ENCODE peak calls at places on chromosomes 13 and 19, in six cellular contexts. I is H1, Y is HL-60, V is SK-N-SH, T is HepG2, N is K562. U is an unnamed sample.
A peak's percentile ranks its signal among the peaks of the same experiment; 100 is the strongest.

GRCh38 chr13:79481685-79482052 is 714 bp downstream of the NDFIP2 start:
- DNase-seq in I (no peak), Y (peak; percentile 18), V (peak; percentile 9), T (no peak), N (peak; percentile 13), U (no peak)

GRCh38 chr13:101930331-101930730 is 471.5 kb downstream of the FGF14 start:
- DNase-seq in I (no peak), Y (no peak), V (no peak), T (no peak), N (no peak), U (no peak)

GRCh38 chr19:46983097-46983496 is 36.5 kb upstream of the NPAS1 start:
- DNase-seq in I (no peak), Y (no peak), V (no peak), T (no peak), N (no peak), U (no peak)

GRCh38 chr13:97982286-97982685 is 28.8 kb downstream of the IPO5 start:
- DNase-seq in I (no peak), Y (no peak), V (no peak), T (no peak), N (no peak), U (no peak)

GRCh38 chr13:59865398-59865797 is 298.3 kb downstream of the DIAPH3 start:
- DNase-seq in I (no peak), Y (no peak), V (no peak), T (no peak), N (no peak), U (no peak)

GRCh38 chr19:609001-609340 is 19.3 kb downstream of the HCN2 start:
- DNase-seq in I (no peak), Y (peak; percentile 75), V (peak; percentile 89), T (no peak), N (no peak), U (no peak)

GRCh38 chr13:52345631-52346251 is 60.2 kb downstream of the THSD1 start:
- DNase-seq in I (no peak), Y (no peak), V (no peak), T (no peak), N (no peak), U (no peak)

GRCh38 chr13:95536629-95537241 is 15.8 kb upstream of the CLDN10 start:
- DNase-seq in I (no peak), Y (no peak), V (no peak), T (no peak), N (no peak), U (no peak)

GRCh38 chr19:14112809-14113385 is 4.7 kb downstream of the PRKACA start:
- DNase-seq in I (no peak), Y (no peak), V (no peak), T (peak; percentile 29), N (no peak), U (no peak)

GRCh38 chr19:55579766-55580621 is 654 bp downstream of the ZNF579 start:
- DNase-seq in I (no peak), Y (no peak), V (peak; percentile 77), T (peak; percentile 16), N (peak; percentile 53), U (no peak)

GRCh38 chr19:24140591-24140990 is 53.6 kb downstream of the ZNF254 start:
- DNase-seq in I (no peak), Y (no peak), V (no peak), T (no peak), N (no peak), U (no peak)

GRCh38 chr13:44051923-44052322 is 172.2 kb downstream of the LACC1 start:
- DNase-seq in I (no peak), Y (no peak), V (no peak), T (no peak), N (no peak), U (no peak)

GRCh38 chr13:50474094-50474654 is 369.3 kb downstream of the DLEU7 start:
- DNase-seq in I (no peak), Y (no peak), V (no peak), T (no peak), N (no peak), U (no peak)

GRCh38 chr13:30676672-30677071 is 58.7 kb upstream of the ALOX5AP start:
- DNase-seq in I (no peak), Y (no peak), V (no peak), T (peak; percentile 26), N (no peak), U (no peak)

GRCh38 chr19:482186-483041 is 13.9 kb upstream of the MADCAM1 start:
- DNase-seq in I (no peak), Y (no peak), V (peak; percentile 30), T (no peak), N (no peak), U (no peak)

GRCh38 chr19:6214881-6215541 is 64.8 kb downstream of the MLLT1 start:
- DNase-seq in I (no peak), Y (no peak), V (no peak), T (no peak), N (no peak), U (no peak)

GRCh38 chr13:90683711-90684131 is 663.8 kb upstream of the MIR17HG start:
- DNase-seq in I (no peak), Y (no peak), V (no peak), T (no peak), N (no peak), U (no peak)

GRCh38 chr19:2253106-2254051 is 2.8 kb downstream of the JSRP1 start:
- DNase-seq in I (no peak), Y (peak; percentile 54), V (peak; percentile 58), T (peak; percentile 45), N (no peak), U (no peak)

GRCh38 chr13:97028441-97029299 is 34.4 kb upstream of the OXGR1 start:
- DNase-seq in I (no peak), Y (peak; percentile 44), V (peak; percentile 69), T (peak; percentile 9), N (peak; percentile 39), U (no peak)

GRCh38 chr13:58712191-58712590 is 1080.6 kb downstream of the PCDH17 start:
- DNase-seq in I (peak; percentile 68), Y (no peak), V (no peak), T (no peak), N (no peak), U (no peak)

GRCh38 chr19:16527971-16528521 is 14.2 kb downstream of the CHERP start:
- DNase-seq in I (no peak), Y (peak; percentile 30), V (peak; percentile 61), T (no peak), N (peak; percentile 36), U (no peak)

GRCh38 chr13:109332501-109333499 is 453.6 kb downstream of the IRS2 start:
- DNase-seq in I (no peak), Y (no peak), V (no peak), T (no peak), N (no peak), U (no peak)

GRCh38 chr19:11963566-11964355 is 1.1 kb upstream of the ZNF763 start:
- DNase-seq in I (peak; percentile 57), Y (peak; percentile 62), V (peak; percentile 81), T (peak; percentile 56), N (peak; percentile 60), U (peak; percentile 31)

GRCh38 chr13:47708386-47708785 is 292.7 kb downstream of the SUCLA2 start:
- DNase-seq in I (no peak), Y (no peak), V (no peak), T (no peak), N (no peak), U (no peak)

GRCh38 chr19:31126236-31126635 is 223.0 kb downstream of the TSHZ3 start:
- DNase-seq in I (no peak), Y (no peak), V (no peak), T (no peak), N (no peak), U (no peak)

GRCh38 chr19:32543107-32543900 is 37.7 kb upstream of the PDCD5 start:
- DNase-seq in I (no peak), Y (no peak), V (no peak), T (no peak), N (no peak), U (no peak)

GRCh38 chr13:42876270-42876714 is 94.9 kb downstream of the FAM216B start:
- DNase-seq in I (peak; percentile 33), Y (no peak), V (no peak), T (no peak), N (no peak), U (peak; percentile 82)
- TF ChIP-seq GABPA in I (no peak), Y (no peak), V (no peak), T (no peak), N (no peak), U (no peak)

GRCh38 chr13:62838891-62839290 is 1423.2 kb upstream of the PCDH20 start:
- DNase-seq in I (no peak), Y (no peak), V (no peak), T (no peak), N (no peak), U (no peak)

DNA sequence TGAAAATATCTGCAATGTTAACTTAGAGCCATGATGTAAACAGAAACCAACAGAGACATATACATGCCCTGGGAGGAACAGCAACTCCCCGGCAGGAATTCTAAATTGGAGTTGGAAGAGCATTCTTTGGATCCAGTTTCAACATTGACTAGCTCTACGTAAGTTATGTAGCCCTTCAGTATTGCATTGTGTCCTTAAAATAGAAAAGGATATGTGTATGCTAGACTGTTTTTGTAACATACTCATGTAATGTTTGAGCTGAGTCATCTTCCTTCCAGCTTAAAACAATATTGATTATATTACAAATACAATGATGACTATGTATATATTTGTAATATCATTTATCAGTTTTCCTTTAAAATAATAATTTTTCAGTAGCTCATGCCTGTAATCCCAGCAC is 1422.2 kb upstream of the PCDH20 start:
- DNase-seq in I (no peak), Y (no peak), V (no peak), T (no peak), N (no peak), U (no peak)
- TF ChIP-seq GABPA in I (no peak), Y (no peak), V (no peak), T (no peak), N (no peak), U (no peak)

GRCh38 chr13:113654175-113654560 is 3.8 kb downstream of the ATP4B start:
- DNase-seq in I (no peak), Y (no peak), V (no peak), T (no peak), N (no peak), U (no peak)

GRCh38 chr13:113651511-113652403 is 6.2 kb downstream of the ATP4B start:
- DNase-seq in I (no peak), Y (no peak), V (no peak), T (no peak), N (no peak), U (no peak)

GRCh38 chr13:113650731-113651148 is 7.3 kb downstream of the ATP4B start:
- DNase-seq in I (no peak), Y (no peak), V (no peak), T (no peak), N (no peak), U (no peak)

GRCh38 chr13:113653264-113654174 is 4.5 kb downstream of the ATP4B start:
- DNase-seq in I (no peak), Y (no peak), V (peak; percentile 61), T (no peak), N (peak; percentile 18), U (no peak)

GRCh38 chr13:113652404-113653263 is 5.4 kb downstream of the ATP4B start:
- DNase-seq in I (no peak), Y (no peak), V (no peak), T (no peak), N (no peak), U (no peak)
- TF ChIP-seq GABPA in I (no peak), Y (no peak), V (no peak), T (no peak), N (no peak), U (no peak)

DNA sequence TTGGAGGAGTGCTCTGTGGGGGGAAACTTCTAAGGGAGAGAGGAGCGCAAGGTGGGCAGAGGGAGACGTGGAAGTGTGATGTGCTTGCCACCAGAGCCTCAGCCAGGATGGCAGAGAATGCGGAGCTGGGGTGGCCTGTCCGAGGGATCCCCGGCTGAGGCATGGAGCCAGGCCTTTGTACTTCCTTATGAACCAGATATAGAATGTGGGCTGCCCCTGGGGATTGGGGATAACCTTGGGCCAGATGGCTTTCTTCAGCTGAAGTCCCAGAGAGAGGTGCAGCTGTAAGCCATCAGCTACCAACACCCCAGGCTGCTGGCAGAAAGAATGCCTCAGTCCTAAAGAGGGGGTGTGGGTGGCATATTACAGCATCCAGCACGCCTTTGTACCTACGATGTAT is 25.5 kb upstream of the FBXO17 start:
- DNase-seq in I (no peak), Y (no peak), V (no peak), T (no peak), N (no peak), U (no peak)
- TF ChIP-seq GABPA in I (no peak), Y (no peak), V (no peak), T (no peak), N (no peak), U (no peak)